ENCODE peak calls at places on chromosomes 5 and 9, in seven cellular contexts. A, N, W, X, I, L and G are unnamed samples.

GRCh38 chr9:132590318-132591182 is 8.1 kb downstream of the BARHL1 start:
- DNase-seq in A (no peak), N (no peak), W (no peak), X (no peak), I (no peak), L (no peak), G (no peak)

GRCh38 chr5:133934822-133935793 is 33.3 kb downstream of the C5orf15 start:
- DNase-seq in A (no peak), N (no peak), W (peak; percentile 34), X (no peak), I (no peak), L (no peak), G (no peak)

GRCh38 chr9:72444436-72444835 is 77.0 kb upstream of the TMC1 start:
- DNase-seq in A (no peak), N (no peak), W (no peak), X (no peak), I (no peak), L (no peak), G (peak; percentile 31)

GRCh38 chr5:174735498-174736350 is 11.3 kb downstream of the MSX2 start:
- DNase-seq in A (peak; percentile 36), N (no peak), W (no peak), X (no peak), I (no peak), L (no peak), G (no peak)

GRCh38 chr9:20041717-20042116 is 252.9 kb upstream of the SLC24A2 start:
- DNase-seq in A (peak; percentile 8), N (no peak), W (no peak), X (no peak), I (no peak), L (no peak), G (no peak)

GRCh38 chr9:32426278-32426939 is 42.0 kb downstream of the ACO1 start:
- DNase-seq in A (peak; percentile 65), N (no peak), W (no peak), X (peak; percentile 73), I (peak; percentile 91), L (no peak), G (peak; percentile 78)

GRCh38 chr5:67795781-67796477 is 419.6 kb upstream of the PIK3R1 start:
- DNase-seq in A (no peak), N (no peak), W (no peak), X (no peak), I (no peak), L (no peak), G (peak; percentile 46)

GRCh38 chr5:123300266-123300665 is 122.9 kb downstream of the CEP120 start:
- DNase-seq in A (no peak), N (no peak), W (no peak), X (no peak), I (no peak), L (no peak), G (no peak)

GRCh38 chr9:95522871-95523370 is 6.2 kb upstream of the PTCH1 start:
- DNase-seq in A (no peak), N (no peak), W (no peak), X (no peak), I (no peak), L (no peak), G (no peak)